ENCODE peak calls at places on chromosomes 11 and 22, in six cellular contexts. One of them, this sample, is unnamed.

GRCh38 chr22:46604306-46604690 is 15.9 kb upstream of the GRAMD4 start:
- DNase-seq in heart left ventricle: no peak
- DNase-seq in thoracic aorta: no peak
- DNase-seq in caudate nucleus: no peak
- DNase-seq in brain microvascular endothelial cell: peak
- DNase-seq in SJSA1: peak
- DNase-seq in this sample: no peak

GRCh38 chr11:60607483-60607882 is 91.9 kb upstream of the MS4A8 start:
- DNase-seq in heart left ventricle: no peak
- DNase-seq in thoracic aorta: no peak
- DNase-seq in caudate nucleus: no peak
- DNase-seq in brain microvascular endothelial cell: no peak
- DNase-seq in SJSA1: no peak
- DNase-seq in this sample: no peak

GRCh38 chr22:36823177-36823839 is 6.5 kb upstream of the PVALB start:
- DNase-seq in heart left ventricle: no peak
- DNase-seq in thoracic aorta: no peak
- DNase-seq in caudate nucleus: no peak
- DNase-seq in brain microvascular endothelial cell: peak
- DNase-seq in SJSA1: no peak
- DNase-seq in this sample: no peak

GRCh38 chr11:2331404-2331803 is 29.6 kb downstream of the TSPAN32 start:
- DNase-seq in heart left ventricle: no peak
- DNase-seq in thoracic aorta: no peak
- DNase-seq in caudate nucleus: no peak
- DNase-seq in brain microvascular endothelial cell: no peak
- DNase-seq in SJSA1: no peak
- DNase-seq in this sample: no peak

GRCh38 chr11:75344186-75344585 is 7.3 kb downstream of the ARRB1 start:
- DNase-seq in heart left ventricle: no peak
- DNase-seq in thoracic aorta: no peak
- DNase-seq in caudate nucleus: no peak
- DNase-seq in brain microvascular endothelial cell: no peak
- DNase-seq in SJSA1: no peak
- DNase-seq in this sample: no peak

GRCh38 chr11:114058871-114059277 is 637 bp upstream of the ZBTB16 start:
- DNase-seq in heart left ventricle: no peak
- DNase-seq in thoracic aorta: no peak
- DNase-seq in caudate nucleus: no peak
- DNase-seq in brain microvascular endothelial cell: no peak
- DNase-seq in SJSA1: no peak
- DNase-seq in this sample: no peak

GRCh38 chr11:120527111-120527748 is 15.7 kb downstream of the GRIK4 start:
- DNase-seq in heart left ventricle: no peak
- DNase-seq in thoracic aorta: no peak
- DNase-seq in caudate nucleus: no peak
- DNase-seq in brain microvascular endothelial cell: no peak
- DNase-seq in SJSA1: no peak
- DNase-seq in this sample: no peak

GRCh38 chr11:2798951-2799761 is 86.4 kb downstream of the CDKN1C start:
- DNase-seq in heart left ventricle: no peak
- DNase-seq in thoracic aorta: no peak
- DNase-seq in caudate nucleus: no peak
- DNase-seq in brain microvascular endothelial cell: no peak
- DNase-seq in SJSA1: peak
- DNase-seq in this sample: no peak

GRCh38 chr11:117230981-117231636 is 764 bp downstream of the PCSK7 start:
- DNase-seq in heart left ventricle: no peak
- DNase-seq in thoracic aorta: no peak
- DNase-seq in caudate nucleus: no peak
- DNase-seq in brain microvascular endothelial cell: no peak
- DNase-seq in SJSA1: no peak
- DNase-seq in this sample: no peak

GRCh38 chr22:27601195-27601594 is 200.4 kb downstream of the MN1 start:
- DNase-seq in heart left ventricle: no peak
- DNase-seq in thoracic aorta: no peak
- DNase-seq in caudate nucleus: no peak
- DNase-seq in brain microvascular endothelial cell: no peak
- DNase-seq in SJSA1: no peak
- DNase-seq in this sample: no peak

GRCh38 chr22:27752141-27752540 is 49.4 kb downstream of the MN1 start:
- DNase-seq in heart left ventricle: no peak
- DNase-seq in thoracic aorta: no peak
- DNase-seq in caudate nucleus: no peak
- DNase-seq in brain microvascular endothelial cell: no peak
- DNase-seq in SJSA1: no peak
- DNase-seq in this sample: no peak

GRCh38 chr11:2088284-2088683 is 50.9 kb downstream of the IGF2 start:
- DNase-seq in heart left ventricle: no peak
- DNase-seq in thoracic aorta: no peak
- DNase-seq in caudate nucleus: no peak
- DNase-seq in brain microvascular endothelial cell: no peak
- DNase-seq in SJSA1: peak
- DNase-seq in this sample: no peak

GRCh38 chr11:126039485-126040271 is 23.0 kb downstream of the CDON start:
- DNase-seq in heart left ventricle: no peak
- DNase-seq in thoracic aorta: no peak
- DNase-seq in caudate nucleus: no peak
- DNase-seq in brain microvascular endothelial cell: no peak
- DNase-seq in SJSA1: no peak
- DNase-seq in this sample: no peak

GRCh38 chr11:126032374-126032773 is 30.3 kb downstream of the CDON start:
- DNase-seq in heart left ventricle: no peak
- DNase-seq in thoracic aorta: no peak
- DNase-seq in caudate nucleus: no peak
- DNase-seq in brain microvascular endothelial cell: no peak
- DNase-seq in SJSA1: no peak
- DNase-seq in this sample: no peak

GRCh38 chr11:126034880-126035279 is 27.8 kb downstream of the CDON start:
- DNase-seq in heart left ventricle: no peak
- DNase-seq in thoracic aorta: no peak
- DNase-seq in caudate nucleus: no peak
- DNase-seq in brain microvascular endothelial cell: no peak
- DNase-seq in SJSA1: no peak
- DNase-seq in this sample: no peak

GRCh38 chr11:126034026-126034822 is 28.4 kb downstream of the CDON start:
- DNase-seq in heart left ventricle: no peak
- DNase-seq in thoracic aorta: no peak
- DNase-seq in caudate nucleus: no peak
- DNase-seq in brain microvascular endothelial cell: no peak
- DNase-seq in SJSA1: no peak
- DNase-seq in this sample: no peak

GRCh38 chr11:126035718-126036117 is 26.9 kb downstream of the CDON start:
- DNase-seq in heart left ventricle: no peak
- DNase-seq in thoracic aorta: no peak
- DNase-seq in caudate nucleus: no peak
- DNase-seq in brain microvascular endothelial cell: no peak
- DNase-seq in SJSA1: no peak
- DNase-seq in this sample: no peak
- H3K27ac ChIP-seq in heart left ventricle: no peak
- H3K27ac ChIP-seq in thoracic aorta: no peak
- H3K27ac ChIP-seq in caudate nucleus: no peak
- H3K27ac ChIP-seq in brain microvascular endothelial cell: no peak
- H3K27ac ChIP-seq in SJSA1: no peak
- H3K27ac ChIP-seq in this sample: no peak

GRCh38 chr22:17829691-17830040 is 55.4 kb upstream of the BID start:
- DNase-seq in heart left ventricle: no peak
- DNase-seq in thoracic aorta: no peak
- DNase-seq in caudate nucleus: no peak
- DNase-seq in brain microvascular endothelial cell: peak
- DNase-seq in SJSA1: no peak
- DNase-seq in this sample: no peak
- H3K27ac ChIP-seq in heart left ventricle: peak
- H3K27ac ChIP-seq in thoracic aorta: no peak
- H3K27ac ChIP-seq in caudate nucleus: no peak
- H3K27ac ChIP-seq in brain microvascular endothelial cell: no peak
- H3K27ac ChIP-seq in SJSA1: no peak
- H3K27ac ChIP-seq in this sample: peak

GRCh38 chr11:119377961-119378667 is 3.4 kb downstream of the USP2 start:
- DNase-seq in heart left ventricle: no peak
- DNase-seq in thoracic aorta: no peak
- DNase-seq in caudate nucleus: no peak
- DNase-seq in brain microvascular endothelial cell: no peak
- DNase-seq in SJSA1: no peak
- DNase-seq in this sample: no peak
- H3K27ac ChIP-seq in heart left ventricle: peak
- H3K27ac ChIP-seq in thoracic aorta: no peak
- H3K27ac ChIP-seq in caudate nucleus: peak
- H3K27ac ChIP-seq in brain microvascular endothelial cell: no peak
- H3K27ac ChIP-seq in SJSA1: no peak
- H3K27ac ChIP-seq in this sample: peak

GRCh38 chr11:6228520-6228919 is 5.9 kb downstream of the FHIP1B start:
- DNase-seq in heart left ventricle: no peak
- DNase-seq in thoracic aorta: no peak
- DNase-seq in caudate nucleus: no peak
- DNase-seq in brain microvascular endothelial cell: no peak
- DNase-seq in SJSA1: no peak
- DNase-seq in this sample: no peak

GRCh38 chr11:6224421-6224820 is 10.0 kb downstream of the FHIP1B start:
- DNase-seq in heart left ventricle: no peak
- DNase-seq in thoracic aorta: no peak
- DNase-seq in caudate nucleus: no peak
- DNase-seq in brain microvascular endothelial cell: no peak
- DNase-seq in SJSA1: no peak
- DNase-seq in this sample: no peak

GRCh38 chr11:6225896-6226295 is 8.5 kb downstream of the FHIP1B start:
- DNase-seq in heart left ventricle: no peak
- DNase-seq in thoracic aorta: no peak
- DNase-seq in caudate nucleus: no peak
- DNase-seq in brain microvascular endothelial cell: no peak
- DNase-seq in SJSA1: no peak
- DNase-seq in this sample: no peak

GRCh38 chr11:6223854-6224253 is 10.6 kb downstream of the FHIP1B start:
- DNase-seq in heart left ventricle: no peak
- DNase-seq in thoracic aorta: no peak
- DNase-seq in caudate nucleus: no peak
- DNase-seq in brain microvascular endothelial cell: no peak
- DNase-seq in SJSA1: no peak
- DNase-seq in this sample: no peak

GRCh38 chr11:6225024-6225423 is 9.4 kb downstream of the FHIP1B start:
- DNase-seq in heart left ventricle: no peak
- DNase-seq in thoracic aorta: no peak
- DNase-seq in caudate nucleus: no peak
- DNase-seq in brain microvascular endothelial cell: no peak
- DNase-seq in SJSA1: no peak
- DNase-seq in this sample: no peak
- H3K27ac ChIP-seq in heart left ventricle: peak
- H3K27ac ChIP-seq in thoracic aorta: no peak
- H3K27ac ChIP-seq in caudate nucleus: no peak
- H3K27ac ChIP-seq in brain microvascular endothelial cell: no peak
- H3K27ac ChIP-seq in SJSA1: no peak
- H3K27ac ChIP-seq in this sample: no peak

DNA sequence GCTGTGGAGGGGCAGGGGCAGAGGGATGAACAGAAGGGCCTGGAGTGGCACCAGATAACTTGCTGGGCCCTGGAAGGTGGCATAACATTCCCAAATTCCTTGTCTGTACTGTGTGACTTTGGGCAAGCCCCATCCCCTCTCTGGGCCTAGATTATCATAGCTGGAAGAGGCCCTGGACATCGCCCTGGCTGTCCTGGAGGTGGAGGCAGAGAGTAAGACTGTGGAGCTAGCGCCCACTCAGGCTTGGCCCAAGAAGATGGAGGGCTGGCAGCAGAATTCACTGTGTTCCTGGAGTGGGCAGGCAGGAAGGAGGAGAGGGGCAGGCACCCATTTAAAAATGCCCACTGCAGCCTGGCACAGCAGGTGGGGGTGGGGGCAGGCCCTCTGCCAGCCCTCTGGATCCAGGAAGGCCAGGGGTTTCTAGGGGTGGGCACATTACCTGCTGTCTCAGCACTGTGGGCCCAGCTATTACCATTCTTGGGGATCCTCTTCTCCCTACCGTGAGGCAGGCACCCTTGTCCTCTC is 22.6 kb downstream of the ARHGEF17 start:
- DNase-seq in heart left ventricle: no peak
- DNase-seq in thoracic aorta: no peak
- DNase-seq in caudate nucleus: no peak
- DNase-seq in brain microvascular endothelial cell: peak
- DNase-seq in SJSA1: no peak
- DNase-seq in this sample: no peak
- H3K27ac ChIP-seq in heart left ventricle: peak
- H3K27ac ChIP-seq in thoracic aorta: peak
- H3K27ac ChIP-seq in caudate nucleus: peak
- H3K27ac ChIP-seq in brain microvascular endothelial cell: peak
- H3K27ac ChIP-seq in SJSA1: no peak
- H3K27ac ChIP-seq in this sample: no peak

GRCh38 chr11:66015094-66015881 is 3.5 kb downstream of the CST6 start:
- DNase-seq in heart left ventricle: peak
- DNase-seq in thoracic aorta: peak
- DNase-seq in caudate nucleus: no peak
- DNase-seq in brain microvascular endothelial cell: no peak
- DNase-seq in SJSA1: peak
- DNase-seq in this sample: no peak

GRCh38 chr11:66017354-66017753 is 5.5 kb downstream of the CST6 start:
- DNase-seq in heart left ventricle: no peak
- DNase-seq in thoracic aorta: no peak
- DNase-seq in caudate nucleus: no peak
- DNase-seq in brain microvascular endothelial cell: no peak
- DNase-seq in SJSA1: no peak
- DNase-seq in this sample: no peak

GRCh38 chr11:66016793-66017177 is 5.0 kb downstream of the CST6 start:
- DNase-seq in heart left ventricle: no peak
- DNase-seq in thoracic aorta: no peak
- DNase-seq in caudate nucleus: no peak
- DNase-seq in brain microvascular endothelial cell: no peak
- DNase-seq in SJSA1: no peak
- DNase-seq in this sample: no peak

GRCh38 chr11:66013762-66014100 is 1.9 kb downstream of the CST6 start:
- DNase-seq in heart left ventricle: no peak
- DNase-seq in thoracic aorta: no peak
- DNase-seq in caudate nucleus: no peak
- DNase-seq in brain microvascular endothelial cell: no peak
- DNase-seq in SJSA1: no peak
- DNase-seq in this sample: no peak

DNA sequence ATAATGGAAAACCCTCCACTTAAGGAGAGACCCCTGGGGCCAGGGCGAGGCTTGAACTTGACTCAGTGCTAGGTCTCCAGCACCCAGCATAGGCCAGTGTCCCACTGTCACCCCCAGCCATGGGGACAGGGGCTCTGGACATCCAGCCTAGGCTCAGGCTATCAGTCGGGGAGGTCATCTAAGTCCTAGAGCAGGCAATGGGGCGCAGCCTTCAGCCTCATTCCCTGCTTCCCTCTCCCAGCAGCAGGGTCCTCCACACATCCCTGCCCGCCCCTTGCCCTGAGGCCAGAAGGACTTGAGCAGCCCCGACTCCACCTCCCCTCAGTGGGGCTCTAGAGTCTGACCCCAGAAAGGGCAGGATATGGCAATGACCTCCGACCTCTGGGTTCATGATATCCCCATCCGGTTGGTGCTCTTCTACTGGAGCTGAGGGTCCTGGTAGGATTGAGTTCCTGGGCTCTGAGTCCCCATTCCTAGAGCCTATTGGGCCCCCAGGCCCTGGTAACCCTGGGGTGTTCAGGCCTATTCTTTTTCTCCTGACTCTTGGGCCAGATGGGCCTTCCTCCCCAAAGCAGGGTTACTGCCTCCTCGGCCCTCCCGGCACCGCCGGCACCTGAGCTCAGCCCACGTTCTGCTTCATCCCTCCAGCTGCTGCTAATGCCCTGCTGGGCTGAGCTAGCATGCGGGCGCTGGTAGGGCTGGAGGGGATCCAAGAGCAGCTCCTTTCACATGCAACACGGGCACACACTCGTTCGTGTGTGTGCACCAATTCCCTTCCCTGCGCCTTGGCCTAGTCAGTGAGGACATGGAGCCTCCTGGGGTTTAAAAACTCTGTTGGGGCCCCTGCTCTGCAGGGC is 4.4 kb downstream of the CST6 start:
- DNase-seq in heart left ventricle: no peak
- DNase-seq in thoracic aorta: no peak
- DNase-seq in caudate nucleus: no peak
- DNase-seq in brain microvascular endothelial cell: no peak
- DNase-seq in SJSA1: no peak
- DNase-seq in this sample: no peak
- H3K27ac ChIP-seq in heart left ventricle: peak
- H3K27ac ChIP-seq in thoracic aorta: peak
- H3K27ac ChIP-seq in caudate nucleus: no peak
- H3K27ac ChIP-seq in brain microvascular endothelial cell: no peak
- H3K27ac ChIP-seq in SJSA1: peak
- H3K27ac ChIP-seq in this sample: no peak

This sample was measured in substantia nigra.